ENCODE peak calls at places on chromosomes 6 and 20, in six cellular contexts. I, J, D, O, U and C are unnamed samples.

GRCh38 chr6:36334832-36335459 is 1.7 kb downstream of the BNIP5 start:
- DNase-seq in I (no peak), J (no peak), D (peak), O (no peak), U (no peak), C (no peak)

GRCh38 chr20:43431120-43431519 is 26.6 kb upstream of the SRSF6 start:
- DNase-seq in I (no peak), J (no peak), D (no peak), O (no peak), U (peak), C (no peak)

GRCh38 chr6:24283043-24283985 is 74.5 kb downstream of the DCDC2 start:
- DNase-seq in I (peak), J (peak), D (peak), O (peak), U (peak), C (no peak)

GRCh38 chr20:57231951-57232428 is 34.5 kb downstream of the BMP7 start:
- DNase-seq in I (no peak), J (peak), D (no peak), O (no peak), U (no peak), C (no peak)

GRCh38 chr6:136158398-136158797 is 91.7 kb downstream of the MTFR2 start:
- DNase-seq in I (no peak), J (no peak), D (no peak), O (peak), U (peak), C (no peak)

GRCh38 chr6:118746100-118746874 is 94.9 kb upstream of the CEP85L start:
- DNase-seq in I (peak), J (no peak), D (peak), O (no peak), U (no peak), C (no peak)

GRCh38 chr20:48668451-48668946 is 159.3 kb downstream of the PREX1 start:
- DNase-seq in I (peak), J (no peak), D (peak), O (no peak), U (peak), C (no peak)

GRCh38 chr20:63534831-63535651 is 2.1 kb downstream of the PTK6 start:
- DNase-seq in I (no peak), J (no peak), D (peak), O (peak), U (no peak), C (no peak)

GRCh38 chr6:33609444-33610034 is 11.6 kb upstream of the ITPR3 start:
- DNase-seq in I (no peak), J (no peak), D (no peak), O (peak), U (peak), C (no peak)

GRCh38 chr20:37668166-37668565 is 25.7 kb upstream of the CTNNBL1 start:
- DNase-seq in I (no peak), J (no peak), D (no peak), O (no peak), U (no peak), C (no peak)

GRCh38 chr6:158175111-158175510 is 7.0 kb downstream of the GTF2H5 start:
- DNase-seq in I (no peak), J (no peak), D (no peak), O (no peak), U (no peak), C (no peak)

GRCh38 chr20:4828830-4829493 is 107.3 kb downstream of the PRND start:
- DNase-seq in I (peak), J (no peak), D (no peak), O (no peak), U (no peak), C (no peak)

GRCh38 chr6:49001856-49002255 is 461.2 kb downstream of the MMUT start:
- DNase-seq in I (no peak), J (no peak), D (no peak), O (no peak), U (no peak), C (no peak)

GRCh38 chr6:153058291-153058690 is 55.8 kb upstream of the MTRF1L start:
- DNase-seq in I (no peak), J (no peak), D (no peak), O (no peak), U (peak), C (no peak)

GRCh38 chr6:133432021-133432989 is 191.1 kb downstream of the EYA4 start:
- DNase-seq in I (no peak), J (peak), D (no peak), O (no peak), U (no peak), C (no peak)

GRCh38 chr6:157187182-157188093 is 135.9 kb downstream of the TMEM242 start:
- DNase-seq in I (no peak), J (no peak), D (no peak), O (no peak), U (peak), C (no peak)

GRCh38 chr6:26363882-26364825 is 844 bp upstream of the BTN3A2 start:
- DNase-seq in I (no peak), J (no peak), D (peak), O (no peak), U (no peak), C (no peak)

GRCh38 chr20:34390769-34391447 is 27.8 kb downstream of the ITCH start:
- DNase-seq in I (no peak), J (peak), D (peak), O (peak), U (peak), C (no peak)

GRCh38 chr20:20491110-20491783 is 123.3 kb downstream of the INSM1 start:
- DNase-seq in I (no peak), J (no peak), D (no peak), O (no peak), U (peak), C (no peak)

GRCh38 chr20:10527781-10528180 is 92.7 kb downstream of the SLX4IP start:
- DNase-seq in I (no peak), J (no peak), D (no peak), O (no peak), U (no peak), C (no peak)

GRCh38 chr20:40956503-40956902 is 72.1 kb upstream of the TOP1 start:
- DNase-seq in I (peak), J (no peak), D (peak), O (no peak), U (no peak), C (no peak)

GRCh38 chr20:50467618-50468373 is 42.4 kb upstream of the PTPN1 start:
- DNase-seq in I (no peak), J (no peak), D (peak), O (peak), U (peak), C (no peak)

GRCh38 chr6:26327450-26328264 is 37.3 kb upstream of the BTN3A2 start:
- DNase-seq in I (peak), J (no peak), D (peak), O (no peak), U (peak), C (no peak)

GRCh38 chr6:83097204-83097603 is 29.7 kb downstream of the DOP1A start:
- DNase-seq in I (no peak), J (no peak), D (no peak), O (no peak), U (no peak), C (no peak)

GRCh38 chr6:155183095-155183494 is 80.7 kb upstream of the CLDN20 start:
- DNase-seq in I (no peak), J (no peak), D (no peak), O (no peak), U (no peak), C (no peak)

GRCh38 chr6:134826889-134827737 is 122.8 kb downstream of the ALDH8A1 start:
- DNase-seq in I (no peak), J (no peak), D (peak), O (peak), U (peak), C (no peak)

GRCh38 chr6:17721671-17722070 is 14.9 kb upstream of the NUP153 start:
- DNase-seq in I (no peak), J (no peak), D (no peak), O (no peak), U (no peak), C (no peak)

GRCh38 chr20:9287826-9288225 is 218.9 kb downstream of the PLCB4 start:
- DNase-seq in I (no peak), J (no peak), D (peak), O (no peak), U (no peak), C (no peak)

GRCh38 chr6:130019796-130020105 is 1.4 kb downstream of the L3MBTL3 start:
- DNase-seq in I (no peak), J (no peak), D (no peak), O (no peak), U (no peak), C (no peak)

GRCh38 chr20:44039147-44039546 is 124.5 kb downstream of the TOX2 start:
- DNase-seq in I (no peak), J (no peak), D (no peak), O (no peak), U (no peak), C (no peak)

GRCh38 chr6:87929843-87930288 is 117.8 kb upstream of the SPACA1 start:
- DNase-seq in I (peak), J (peak), D (peak), O (peak), U (peak), C (peak)

GRCh38 chr6:13415276-13415675 is 72.1 kb downstream of the GFOD1 start:
- DNase-seq in I (no peak), J (no peak), D (no peak), O (no peak), U (no peak), C (no peak)

GRCh38 chr6:33490198-33490597 is 35.8 kb downstream of the ZBTB9 start:
- DNase-seq in I (no peak), J (no peak), D (no peak), O (no peak), U (no peak), C (no peak)

GRCh38 chr6:95095271-95095670 is 482.1 kb upstream of the MANEA start:
- DNase-seq in I (no peak), J (no peak), D (no peak), O (no peak), U (peak), C (no peak)

GRCh38 chr6:148790817-148791216 is 44.0 kb downstream of the UST start:
- DNase-seq in I (no peak), J (no peak), D (no peak), O (no peak), U (no peak), C (no peak)

GRCh38 chr20:59515013-59515905 is 89.1 kb upstream of the PHACTR3 start:
- DNase-seq in I (peak), J (no peak), D (peak), O (peak), U (peak), C (no peak)

GRCh38 chr20:18926972-18927371 is 113.4 kb downstream of the SCP2D1 start:
- DNase-seq in I (no peak), J (no peak), D (no peak), O (no peak), U (no peak), C (no peak)

GRCh38 chr20:12453711-12454110 is 536.0 kb downstream of the BTBD3 start:
- DNase-seq in I (no peak), J (no peak), D (no peak), O (no peak), U (no peak), C (no peak)

GRCh38 chr20:33584976-33585375 is 77.2 kb upstream of the C20orf144 start:
- DNase-seq in I (no peak), J (no peak), D (no peak), O (no peak), U (no peak), C (no peak)

GRCh38 chr6:92126983-92127382 is 1292.4 kb downstream of the EPHA7 start:
- DNase-seq in I (no peak), J (no peak), D (no peak), O (no peak), U (no peak), C (no peak)